ENCODE peak calls at places on chromosomes 4 and X, in nine cellular contexts. E is bronchial epithelial cell; M is spleen; Y is body of pancreas; H is psoas muscle; I is GM12878; W is endothelial cell of umbilical vein; L is CD8-positive, alpha-beta T cell; D is IMR-90. Z is an unnamed sample.

GRCh38 chr4:4356106-4357041 is 30.5 kb upstream of the NSG1 start:
- DNase-seq in E (no peak), M (no peak), Y (no peak), H (no peak), I (no peak), W (no peak), L (no peak), D (no peak), Z (no peak)

GRCh38 chrX:22389544-22390243 is 117.0 kb downstream of the CBLL2 start:
- DNase-seq in E (peak; percentile 72), M (no peak), Y (no peak), H (no peak), I (no peak), W (peak; percentile 88), L (no peak), D (peak; percentile 83), Z (no peak)

GRCh38 chr4:137587796-137588195 is 55.5 kb upstream of the PCDH18 start:
- DNase-seq in E (peak; percentile 6), M (no peak), Y (no peak), H (no peak), I (no peak), W (no peak), L (no peak), D (no peak), Z (no peak)

GRCh38 chr4:145524535-145524934 is 42.9 kb downstream of the SMAD1 start:
- DNase-seq in E (no peak), M (no peak), Y (no peak), H (no peak), I (no peak), W (no peak), L (no peak), D (no peak), Z (no peak)

GRCh38 chr4:117533501-117533900 is 448.1 kb upstream of the TRAM1L1 start:
- DNase-seq in E (no peak), M (no peak), Y (no peak), H (no peak), I (no peak), W (no peak), L (no peak), D (no peak), Z (no peak)

GRCh38 chr4:135319685-135320084 is 1118.1 kb upstream of the PABPC4L start:
- DNase-seq in E (peak; percentile 10), M (no peak), Y (no peak), H (no peak), I (no peak), W (no peak), L (no peak), D (no peak), Z (no peak)

GRCh38 chr4:53854991-53855885 is 209.2 kb downstream of the CHIC2 start:
- DNase-seq in E (peak; percentile 61), M (no peak), Y (no peak), H (no peak), I (no peak), W (no peak), L (no peak), D (peak; percentile 60), Z (no peak)

GRCh38 chr4:16721618-16722291 is 176.7 kb downstream of the LDB2 start:
- DNase-seq in E (no peak), M (no peak), Y (no peak), H (no peak), I (no peak), W (peak; percentile 67), L (no peak), D (peak; percentile 89), Z (no peak)

GRCh38 chr4:185004562-185005208 is 13.6 kb upstream of the HELT start:
- DNase-seq in E (peak; percentile 5), M (peak; percentile 80), Y (peak; percentile 21), H (peak; percentile 27), I (no peak), W (no peak), L (no peak), D (no peak), Z (peak; percentile 27)

GRCh38 chrX:48180811-48181210 is 15.8 kb downstream of the SSX5 start:
- DNase-seq in E (peak; percentile 69), M (no peak), Y (no peak), H (no peak), I (no peak), W (no peak), L (no peak), D (no peak), Z (no peak)

GRCh38 chrX:8879750-8880149 is 78.6 kb upstream of the FAM9A start:
- DNase-seq in E (peak; percentile 20), M (no peak), Y (peak; percentile 19), H (no peak), I (no peak), W (peak; percentile 9), L (peak; percentile 17), D (peak; percentile 3), Z (no peak)
- TF ChIP-seq CTCF in E (peak; percentile 65), M (peak; percentile 21), Y (peak; percentile 38), H (no peak), I (peak; percentile 43), W (peak; percentile 67), L (peak; percentile 35), D (peak; percentile 36), Z (peak; percentile 42)

GRCh38 chr4:54958236-54958635 is 167.2 kb downstream of the KDR start:
- DNase-seq in E (no peak), M (no peak), Y (no peak), H (no peak), I (no peak), W (no peak), L (no peak), D (peak; percentile 22), Z (no peak)
- H3K27me3 ChIP-seq in E (no peaks in the 10 kb centered on the region), M (no peaks in the 10 kb centered on the region), Y (no peaks in the 10 kb centered on the region), H (no peaks in the 10 kb centered on the region), I (no peaks in the 10 kb centered on the region), W (peaks cover 5% of the 10 kb centered on the region), L (no peaks in the 10 kb centered on the region), D (peaks cover 3% of the 10 kb centered on the region), Z (no peaks in the 10 kb centered on the region)

GRCh38 chrX:128156204-128156603 is 104.0 kb upstream of the ACTRT1 start:
- DNase-seq in E (no peak), M (peak; percentile 66), Y (no peak), H (no peak), I (no peak), W (no peak), L (no peak), D (no peak), Z (no peak)
- TF ChIP-seq CTCF in E (no peak), M (no peak), Y (no peak), H (no peak), I (no peak), W (no peak), L (no peak), D (no peak), Z (no peak)

GRCh38 chr4:6201580-6202091 is 1.3 kb upstream of the JAKMIP1 start:
- DNase-seq in E (no peak), M (no peak), Y (no peak), H (no peak), I (no peak), W (no peak), L (no peak), D (no peak), Z (no peak)
- H3K27me3 ChIP-seq in E (peaks cover 7% of the 10 kb centered on the region), M (peaks cover 68% of the 10 kb centered on the region), Y (no peaks in the 10 kb centered on the region), H (no peaks in the 10 kb centered on the region), I (no peaks in the 10 kb centered on the region), W (peaks cover 14% of the 10 kb centered on the region), L (peaks cover 9% of the 10 kb centered on the region), D (peaks cover 40% of the 10 kb centered on the region), Z (peaks cover 75% of the 10 kb centered on the region)